ENCODE peak calls at places on chromosomes 1 and 21, in five cellular contexts. Y is lower leg skin, T is astrocyte of the cerebellum, V is right cardiac atrium, W is heart right ventricle. H is an unnamed sample.

GRCh38 chr1:25668931-25669573 is 52.5 kb downstream of the MAN1C1 start:
- DNase-seq in T (no peak), Y (no peak), V (no peak), W (no peak), H (no peak)

GRCh38 chr1:184524248-184524647 is 137.4 kb downstream of the C1orf21 start:
- DNase-seq in V (no peak), Y (no peak), W (no peak), T (no peak), H (no peak)

GRCh38 chr1:156547434-156547833 is 24.9 kb downstream of the IQGAP3 start:
- DNase-seq in Y (no peak), V (no peak), T (no peak), W (no peak), H (no peak)

GRCh38 chr1:110475358-110476027 is 24.5 kb downstream of the PROK1 start:
- DNase-seq in T (no peak), W (no peak), Y (no peak), V (no peak), H (no peak)

GRCh38 chr1:172940170-172940855 is 110.4 kb downstream of the TNFSF18 start:
- DNase-seq in W (no peak), T (peak; percentile 63), V (no peak), Y (no peak), H (no peak)

GRCh38 chr1:58620259-58620658 is 43.2 kb upstream of the TACSTD2 start:
- DNase-seq in Y (no peak), T (no peak), W (no peak), V (no peak), H (no peak)

GRCh38 chr21:31266241-31266640 is 77.8 kb downstream of the TIAM1 start:
- DNase-seq in T (no peak), V (no peak), W (no peak), Y (no peak), H (no peak)

GRCh38 chr1:2528016-2528415 is 1.6 kb upstream of the PANK4 start:
- DNase-seq in V (peak; percentile 87), Y (no peak), T (no peak), W (peak; percentile 74), H (no peak)

GRCh38 chr1:59276317-59276914 is 20.5 kb upstream of the FGGY start:
- DNase-seq in W (no peak), T (no peak), V (no peak), Y (no peak), H (no peak)

GRCh38 chr1:203046984-203047630 is 20.8 kb downstream of the PPFIA4 start:
- DNase-seq in T (peak; percentile 18), Y (no peak), W (no peak), V (no peak), H (peak; percentile 26)

GRCh38 chr1:169538998-169539871 is 47.0 kb downstream of the F5 start:
- DNase-seq in Y (no peak), W (no peak), T (peak; percentile 96), V (no peak), H (peak; percentile 45)

GRCh38 chr1:232589809-232590741 is 39.9 kb downstream of the SIPA1L2 start:
- DNase-seq in V (peak; percentile 64), T (no peak), Y (no peak), W (no peak), H (peak; percentile 57)

GRCh38 chr1:215597961-215598360 is 30.9 kb downstream of the KCTD3 start:
- DNase-seq in V (no peak), W (no peak), Y (no peak), T (no peak), H (no peak)

GRCh38 chr1:26289158-26290059 is 9.5 kb downstream of the SH3BGRL3 start:
- DNase-seq in V (peak; percentile 74), T (no peak), Y (no peak), W (no peak), H (no peak)

GRCh38 chr1:227946624-227947424 is 908 bp downstream of the WNT9A start:
- DNase-seq in W (peak; percentile 74), V (peak; percentile 90), T (no peak), Y (peak; percentile 94), H (peak; percentile 7)

GRCh38 chr1:243257189-243257588 is 1.3 kb downstream of the SDCCAG8 start:
- DNase-seq in T (no peak), W (no peak), Y (no peak), V (no peak), H (no peak)
- H3K4me3 ChIP-seq in T (no peak overlapping the region), W (peak overlapping the region; percentile 87), Y (no peak overlapping the region), V (no peak overlapping the region), H (peak overlapping the region; percentile 86)

GRCh38 chr1:30679201-30679975 is 44.0 kb downstream of the MATN1 start:
- DNase-seq in T (no peak), V (no peak), Y (no peak), W (no peak), H (no peak)
- H3K4me3 ChIP-seq in T (no peak overlapping the region), V (no peak overlapping the region), Y (no peak overlapping the region), W (no peak overlapping the region), H (no peak overlapping the region)

DNA sequence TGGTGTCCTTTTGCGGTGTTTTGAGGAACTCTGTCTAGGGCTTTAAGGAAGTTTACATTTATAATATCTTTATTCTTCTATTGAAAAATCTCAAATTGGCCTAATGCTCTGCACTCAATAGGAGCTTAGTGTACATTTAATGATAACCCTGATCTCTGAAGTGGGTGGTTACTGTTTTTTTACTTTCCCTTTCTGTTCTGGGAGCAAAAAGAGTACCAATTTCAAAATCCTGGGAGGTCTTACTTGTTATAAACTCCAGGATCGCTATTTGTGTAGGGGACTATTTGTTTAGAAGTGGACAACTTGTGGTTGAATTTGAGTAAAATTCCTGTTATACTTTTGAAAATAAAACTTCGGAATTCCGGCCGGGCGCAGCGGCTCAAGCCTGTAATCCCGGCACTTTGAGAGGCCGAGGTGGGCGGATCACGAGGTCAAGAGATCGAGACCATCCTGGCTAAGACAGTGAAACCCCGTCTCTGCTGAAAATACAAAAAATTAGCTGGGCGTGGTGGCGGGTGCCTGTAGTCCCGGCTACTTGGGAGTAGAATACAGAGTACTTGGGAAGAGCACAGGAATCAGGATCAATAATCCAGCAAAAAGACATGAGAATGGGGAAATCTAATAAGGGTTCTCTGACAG is 1.1 kb downstream of the C4BPB start:
- DNase-seq in T (no peak), Y (no peak), W (no peak), V (no peak), H (no peak)
- H3K4me3 ChIP-seq in T (no peak overlapping the region), Y (no peak overlapping the region), W (no peak overlapping the region), V (no peak overlapping the region), H (no peak overlapping the region)

GRCh38 chr1:175303308-175303707 is 110.7 kb upstream of the KIAA0040 start:
- DNase-seq in Y (no peak), V (no peak), W (no peak), T (no peak), H (no peak)

DNA sequence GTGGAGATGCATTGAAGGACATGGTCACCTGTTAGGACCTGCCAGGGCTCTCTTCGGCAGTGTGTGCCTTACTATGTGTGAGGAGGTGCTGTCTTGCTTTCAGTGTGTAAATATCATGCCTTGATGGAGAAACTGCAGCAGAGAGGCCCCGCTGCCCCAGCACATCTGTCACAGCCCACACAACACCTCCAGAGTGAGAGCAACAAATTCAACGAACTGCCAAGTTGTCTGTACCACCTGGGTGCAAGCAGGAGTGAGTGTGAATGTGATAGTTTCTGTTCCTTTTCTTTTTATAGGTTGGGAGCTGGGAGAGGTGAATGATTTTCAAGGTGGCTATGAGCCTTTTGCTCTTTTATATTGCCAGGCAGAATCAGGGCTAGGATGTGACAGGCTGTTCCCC is 114.6 kb upstream of the KIAA0040 start:
- DNase-seq in V (no peak), W (no peak), Y (no peak), T (no peak), H (no peak)
- H3K4me3 ChIP-seq in V (no peak overlapping the region), W (no peak overlapping the region), Y (no peak overlapping the region), T (no peak overlapping the region), H (no peak overlapping the region)

DNA sequence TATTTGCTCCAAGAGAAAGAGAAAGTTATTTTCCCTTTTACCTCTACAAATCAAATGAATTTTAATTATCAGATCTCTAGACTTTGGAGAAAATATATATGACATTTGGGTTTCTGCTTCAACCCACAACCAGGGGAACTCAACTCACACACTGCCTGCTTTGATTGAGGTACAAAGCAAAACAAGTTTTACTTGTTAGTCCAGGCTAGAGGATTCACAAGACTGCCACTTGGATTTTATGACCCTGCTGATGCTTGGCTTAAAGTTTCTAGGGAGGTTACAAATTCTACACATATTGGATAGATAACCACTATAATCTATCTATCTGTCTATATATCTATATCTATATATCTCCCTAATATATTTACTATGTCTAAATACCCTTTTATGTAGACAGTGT is 467.3 kb upstream of the RGS18 start:
- DNase-seq in T (no peak), W (no peak), V (no peak), Y (no peak), H (no peak)
- H3K4me3 ChIP-seq in T (no peak overlapping the region), W (no peak overlapping the region), V (no peak overlapping the region), Y (no peak overlapping the region), H (no peak overlapping the region)

GRCh38 chr1:109395602-109396512 is 1.9 kb downstream of the SORT1 start:
- DNase-seq in T (peak; percentile 74), Y (no peak), W (no peak), V (no peak), H (peak; percentile 49)
- H3K4me3 ChIP-seq in T (peak overlapping the region; percentile 49), Y (no peak overlapping the region), W (peak overlapping the region; percentile 67), V (peak overlapping the region; percentile 91), H (peak overlapping the region; percentile 64)

GRCh38 chr1:204150702-204151561 is 912 bp downstream of the ETNK2 start:
- DNase-seq in V (peak; percentile 77), W (no peak), T (no peak), Y (peak; percentile 93), H (no peak)
- H3K4me3 ChIP-seq in V (peak overlapping the region; percentile 62), W (peak overlapping the region; percentile 80), T (peak overlapping the region; percentile 64), Y (peak overlapping the region; percentile 62), H (peak overlapping the region; percentile 64)

DNA sequence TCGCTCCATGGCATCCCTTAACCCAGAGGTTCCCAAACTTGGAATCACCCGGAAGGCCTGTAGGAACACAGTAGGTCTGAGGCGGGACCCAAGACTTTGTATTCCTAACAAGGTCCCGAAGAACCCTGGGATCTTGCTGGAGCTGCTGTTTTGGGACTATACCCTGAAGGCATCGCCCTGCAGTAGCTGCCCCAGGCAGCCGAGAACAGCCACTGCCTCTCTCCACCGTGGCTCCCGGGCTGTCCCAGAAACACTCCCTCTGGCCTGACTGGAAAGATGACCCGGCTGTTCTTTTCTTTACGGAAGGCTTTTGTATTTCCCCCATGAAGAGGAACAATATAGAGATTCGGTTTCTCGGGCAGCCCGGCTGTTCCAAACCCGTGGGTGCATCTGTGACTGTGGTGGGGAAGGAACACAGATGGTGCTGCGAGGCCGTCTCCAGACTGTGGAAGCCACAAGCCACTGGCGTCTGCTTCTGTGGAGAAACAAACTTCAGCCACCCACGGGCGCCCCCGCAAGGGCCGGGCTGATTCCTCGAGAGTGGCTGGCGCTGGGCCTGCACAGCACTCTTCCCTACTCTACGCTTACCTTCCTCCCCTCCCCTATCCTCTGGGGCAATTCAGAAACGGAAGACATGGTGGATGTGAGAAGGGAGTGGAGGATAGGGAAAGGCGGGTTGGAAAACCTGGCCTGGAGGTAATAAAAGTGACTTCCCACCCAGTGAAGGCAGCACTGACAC is 33.8 kb upstream of the VASH2 start:
- DNase-seq in W (peak; percentile 25), T (no peak), Y (no peak), V (peak; percentile 80), H (no peak)
- H3K4me3 ChIP-seq in W (peak overlapping the region; percentile 28), T (no peak overlapping the region), Y (no peak overlapping the region), V (no peak overlapping the region), H (no peak overlapping the region)

GRCh38 chr21:38488640-38489282 is 9.5 kb downstream of the ERG start:
- DNase-seq in Y (no peak), V (no peak), W (no peak), T (no peak), H (no peak)
- H3K4me3 ChIP-seq in Y (no peak overlapping the region), V (no peak overlapping the region), W (no peak overlapping the region), T (no peak overlapping the region), H (no peak overlapping the region)